ENCODE peak calls at places on chromosome 4, in nine cellular contexts. One of them, this sample, is unnamed.
A peak's percentile ranks its signal among the peaks of the same experiment; 100 is the strongest.

GRCh38 chr4:127249066-127249766 is 383.5 kb upstream of the INTU start:
- DNase-seq in BE2C: no peak
- DNase-seq in body of pancreas: no peak
- DNase-seq in IMR-90: peak; percentile 54
- DNase-seq in pancreas: no peak
- DNase-seq in bronchial epithelial cell: peak; percentile 5
- DNase-seq in SK-N-SH: no peak
- DNase-seq in esophagus squamous epithelium: no peak
- DNase-seq in GM12878: no peak
- DNase-seq in this sample: no peak

GRCh38 chr4:103915224-103915869 is 195.6 kb upstream of the TACR3 start:
- DNase-seq in body of pancreas: no peak
- DNase-seq in GM12878: peak; percentile 16
- DNase-seq in IMR-90: no peak
- DNase-seq in bronchial epithelial cell: peak; percentile 29
- DNase-seq in BE2C: no peak
- DNase-seq in esophagus squamous epithelium: no peak
- DNase-seq in pancreas: no peak
- DNase-seq in SK-N-SH: peak; percentile 6
- DNase-seq in this sample: no peak

GRCh38 chr4:137156054-137156453 is 376.2 kb downstream of the PCDH18 start:
- DNase-seq in body of pancreas: no peak
- DNase-seq in IMR-90: peak; percentile 69
- DNase-seq in pancreas: no peak
- DNase-seq in BE2C: no peak
- DNase-seq in GM12878: no peak
- DNase-seq in bronchial epithelial cell: peak; percentile 30
- DNase-seq in esophagus squamous epithelium: no peak
- DNase-seq in SK-N-SH: no peak
- DNase-seq in this sample: no peak

GRCh38 chr4:159349332-159349731 is 246.5 kb downstream of the RAPGEF2 start:
- DNase-seq in body of pancreas: no peak
- DNase-seq in GM12878: no peak
- DNase-seq in SK-N-SH: no peak
- DNase-seq in pancreas: no peak
- DNase-seq in BE2C: no peak
- DNase-seq in IMR-90: no peak
- DNase-seq in esophagus squamous epithelium: no peak
- DNase-seq in bronchial epithelial cell: no peak
- DNase-seq in this sample: no peak

GRCh38 chr4:77845400-77845799 is 17.2 kb upstream of the MRPL1 start:
- DNase-seq in IMR-90: peak; percentile 13
- DNase-seq in BE2C: no peak
- DNase-seq in esophagus squamous epithelium: no peak
- DNase-seq in pancreas: no peak
- DNase-seq in body of pancreas: no peak
- DNase-seq in bronchial epithelial cell: no peak
- DNase-seq in GM12878: no peak
- DNase-seq in SK-N-SH: no peak
- DNase-seq in this sample: no peak

GRCh38 chr4:39042365-39042764 is 10.2 kb upstream of the TMEM156 start:
- DNase-seq in GM12878: no peak
- DNase-seq in pancreas: no peak
- DNase-seq in BE2C: no peak
- DNase-seq in SK-N-SH: no peak
- DNase-seq in IMR-90: peak; percentile 34
- DNase-seq in bronchial epithelial cell: no peak
- DNase-seq in body of pancreas: no peak
- DNase-seq in esophagus squamous epithelium: no peak
- DNase-seq in this sample: no peak

GRCh38 chr4:67550491-67551256 is 5.4 kb upstream of the CENPC start:
- DNase-seq in bronchial epithelial cell: no peak
- DNase-seq in SK-N-SH: no peak
- DNase-seq in body of pancreas: no peak
- DNase-seq in GM12878: no peak
- DNase-seq in esophagus squamous epithelium: no peak
- DNase-seq in BE2C: no peak
- DNase-seq in pancreas: no peak
- DNase-seq in IMR-90: no peak
- DNase-seq in this sample: no peak

GRCh38 chr4:105474110-105474518 is 252 bp upstream of the PPA2 start:
- DNase-seq in esophagus squamous epithelium: no peak
- DNase-seq in GM12878: no peak
- DNase-seq in bronchial epithelial cell: peak; percentile 65
- DNase-seq in body of pancreas: peak; percentile 89
- DNase-seq in SK-N-SH: no peak
- DNase-seq in pancreas: peak; percentile 83
- DNase-seq in BE2C: no peak
- DNase-seq in IMR-90: peak; percentile 77
- DNase-seq in this sample: no peak

GRCh38 chr4:171170671-171171070 is 642.5 kb upstream of the GALNTL6 start:
- DNase-seq in SK-N-SH: no peak
- DNase-seq in pancreas: no peak
- DNase-seq in BE2C: no peak
- DNase-seq in body of pancreas: no peak
- DNase-seq in bronchial epithelial cell: no peak
- DNase-seq in GM12878: no peak
- DNase-seq in IMR-90: no peak
- DNase-seq in esophagus squamous epithelium: no peak
- DNase-seq in this sample: no peak

GRCh38 chr4:8540072-8540471 is 40.1 kb upstream of the GPR78 start:
- DNase-seq in esophagus squamous epithelium: no peak
- DNase-seq in SK-N-SH: no peak
- DNase-seq in body of pancreas: no peak
- DNase-seq in bronchial epithelial cell: peak; percentile 4
- DNase-seq in IMR-90: no peak
- DNase-seq in pancreas: no peak
- DNase-seq in GM12878: peak; percentile 28
- DNase-seq in BE2C: no peak
- DNase-seq in this sample: no peak

GRCh38 chr4:11218692-11219091 is 210.0 kb downstream of the HS3ST1 start:
- DNase-seq in IMR-90: no peak
- DNase-seq in BE2C: no peak
- DNase-seq in bronchial epithelial cell: no peak
- DNase-seq in pancreas: no peak
- DNase-seq in SK-N-SH: no peak
- DNase-seq in GM12878: no peak
- DNase-seq in esophagus squamous epithelium: no peak
- DNase-seq in body of pancreas: no peak
- DNase-seq in this sample: no peak
- TF ChIP-seq CTCF in IMR-90: no peak
- TF ChIP-seq CTCF in BE2C: no peak
- TF ChIP-seq CTCF in bronchial epithelial cell: no peak
- TF ChIP-seq CTCF in pancreas: no peak
- TF ChIP-seq CTCF in SK-N-SH: no peak
- TF ChIP-seq CTCF in GM12878: peak; percentile 50
- TF ChIP-seq CTCF in esophagus squamous epithelium: no peak
- TF ChIP-seq CTCF in body of pancreas: no peak
- TF ChIP-seq CTCF in this sample: no peak

GRCh38 chr4:4226606-4227438 is at the start of gene OTOP1:
- DNase-seq in pancreas: no peak
- DNase-seq in esophagus squamous epithelium: no peak
- DNase-seq in GM12878: no peak
- DNase-seq in body of pancreas: no peak
- DNase-seq in BE2C: peak; percentile 9
- DNase-seq in SK-N-SH: peak; percentile 49
- DNase-seq in bronchial epithelial cell: no peak
- DNase-seq in IMR-90: no peak
- DNase-seq in this sample: no peak

GRCh38 chr4:4227510-4228355 is 1.0 kb upstream of the OTOP1 start:
- DNase-seq in IMR-90: no peak
- DNase-seq in SK-N-SH: peak; percentile 61
- DNase-seq in GM12878: no peak
- DNase-seq in bronchial epithelial cell: no peak
- DNase-seq in BE2C: peak; percentile 11
- DNase-seq in body of pancreas: no peak
- DNase-seq in pancreas: no peak
- DNase-seq in esophagus squamous epithelium: no peak
- DNase-seq in this sample: no peak

GRCh38 chr4:4225915-4226605 is 669 bp downstream of the OTOP1 start:
- DNase-seq in BE2C: peak; percentile 28
- DNase-seq in bronchial epithelial cell: no peak
- DNase-seq in pancreas: no peak
- DNase-seq in esophagus squamous epithelium: no peak
- DNase-seq in IMR-90: peak; percentile 2
- DNase-seq in body of pancreas: no peak
- DNase-seq in GM12878: no peak
- DNase-seq in SK-N-SH: peak; percentile 49
- DNase-seq in this sample: no peak

GRCh38 chr4:4233610-4234009 is 6.9 kb upstream of the OTOP1 start:
- DNase-seq in bronchial epithelial cell: no peak
- DNase-seq in GM12878: no peak
- DNase-seq in pancreas: no peak
- DNase-seq in esophagus squamous epithelium: no peak
- DNase-seq in IMR-90: no peak
- DNase-seq in body of pancreas: no peak
- DNase-seq in BE2C: no peak
- DNase-seq in SK-N-SH: no peak
- DNase-seq in this sample: no peak

DNA sequence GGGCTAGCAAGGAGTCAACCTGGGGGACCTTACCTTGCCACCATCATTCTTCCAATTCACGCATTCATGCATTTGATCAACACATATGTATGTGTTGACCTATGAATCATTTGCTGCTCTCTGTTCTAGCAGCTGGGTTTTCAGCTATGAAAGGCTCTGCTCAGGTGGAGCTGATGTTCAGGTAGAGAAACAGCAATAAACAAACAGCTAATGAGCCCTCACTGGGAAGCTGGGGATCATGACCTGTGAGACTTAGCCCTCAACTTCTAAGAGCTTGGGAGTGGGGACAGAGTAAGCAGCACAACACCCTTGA is 1.6 kb upstream of the OTOP1 start:
- DNase-seq in bronchial epithelial cell: no peak
- DNase-seq in SK-N-SH: no peak
- DNase-seq in BE2C: no peak
- DNase-seq in body of pancreas: no peak
- DNase-seq in pancreas: no peak
- DNase-seq in GM12878: no peak
- DNase-seq in esophagus squamous epithelium: no peak
- DNase-seq in IMR-90: no peak
- DNase-seq in this sample: no peak
- H3K27me3 ChIP-seq in bronchial epithelial cell: peaks cover 28% of the 10 kb centered on the region
- H3K27me3 ChIP-seq in SK-N-SH: peaks cover 37% of the 10 kb centered on the region
- H3K27me3 ChIP-seq in BE2C: peaks cover 30% of the 10 kb centered on the region
- H3K27me3 ChIP-seq in body of pancreas: no peaks in the 10 kb centered on the region
- H3K27me3 ChIP-seq in pancreas: no peaks in the 10 kb centered on the region
- H3K27me3 ChIP-seq in GM12878: no peaks in the 10 kb centered on the region
- H3K27me3 ChIP-seq in esophagus squamous epithelium: peaks cover 14% of the 10 kb centered on the region
- H3K27me3 ChIP-seq in IMR-90: peaks cover 42% of the 10 kb centered on the region
- H3K27me3 ChIP-seq in this sample: peaks cover 41% of the 10 kb centered on the region

GRCh38 chr4:80036306-80036705 is 36.7 kb downstream of the ANTXR2 start:
- DNase-seq in esophagus squamous epithelium: no peak
- DNase-seq in IMR-90: no peak
- DNase-seq in SK-N-SH: no peak
- DNase-seq in body of pancreas: no peak
- DNase-seq in bronchial epithelial cell: no peak
- DNase-seq in pancreas: no peak
- DNase-seq in GM12878: no peak
- DNase-seq in BE2C: no peak
- DNase-seq in this sample: no peak

GRCh38 chr4:80036949-80037348 is 36.1 kb downstream of the ANTXR2 start:
- DNase-seq in BE2C: no peak
- DNase-seq in IMR-90: peak; percentile 77
- DNase-seq in bronchial epithelial cell: no peak
- DNase-seq in body of pancreas: no peak
- DNase-seq in esophagus squamous epithelium: no peak
- DNase-seq in GM12878: no peak
- DNase-seq in pancreas: no peak
- DNase-seq in SK-N-SH: no peak
- DNase-seq in this sample: no peak

GRCh38 chr4:80033581-80033980 is 39.4 kb downstream of the ANTXR2 start:
- DNase-seq in BE2C: no peak
- DNase-seq in IMR-90: no peak
- DNase-seq in bronchial epithelial cell: no peak
- DNase-seq in body of pancreas: no peak
- DNase-seq in pancreas: no peak
- DNase-seq in SK-N-SH: no peak
- DNase-seq in GM12878: no peak
- DNase-seq in esophagus squamous epithelium: no peak
- DNase-seq in this sample: no peak

GRCh38 chr4:80035336-80035735 is 37.7 kb downstream of the ANTXR2 start:
- DNase-seq in esophagus squamous epithelium: no peak
- DNase-seq in body of pancreas: no peak
- DNase-seq in SK-N-SH: no peak
- DNase-seq in bronchial epithelial cell: no peak
- DNase-seq in GM12878: no peak
- DNase-seq in pancreas: no peak
- DNase-seq in BE2C: no peak
- DNase-seq in IMR-90: no peak
- DNase-seq in this sample: no peak

GRCh38 chr4:80037864-80038263 is 35.2 kb downstream of the ANTXR2 start:
- DNase-seq in bronchial epithelial cell: no peak
- DNase-seq in IMR-90: no peak
- DNase-seq in SK-N-SH: no peak
- DNase-seq in esophagus squamous epithelium: no peak
- DNase-seq in pancreas: no peak
- DNase-seq in body of pancreas: no peak
- DNase-seq in BE2C: no peak
- DNase-seq in GM12878: no peak
- DNase-seq in this sample: no peak
- H3K36me3 ChIP-seq in bronchial epithelial cell: no peaks in the 10 kb centered on the region
- H3K36me3 ChIP-seq in IMR-90: peaks cover 13% of the 10 kb centered on the region
- H3K36me3 ChIP-seq in SK-N-SH: peaks cover 73% of the 10 kb centered on the region
- H3K36me3 ChIP-seq in esophagus squamous epithelium: no peaks in the 10 kb centered on the region
- H3K36me3 ChIP-seq in pancreas: no peaks in the 10 kb centered on the region
- H3K36me3 ChIP-seq in body of pancreas: no peaks in the 10 kb centered on the region
- H3K36me3 ChIP-seq in BE2C: no peaks in the 10 kb centered on the region
- H3K36me3 ChIP-seq in GM12878: no peaks in the 10 kb centered on the region
- H3K36me3 ChIP-seq in this sample: no peaks in the 10 kb centered on the region

GRCh38 chr4:170026253-170026991 is at the start of gene MFAP3L:
- DNase-seq in IMR-90: peak; percentile 84
- DNase-seq in BE2C: peak; percentile 94
- DNase-seq in SK-N-SH: peak; percentile 98
- DNase-seq in pancreas: peak; percentile 85
- DNase-seq in bronchial epithelial cell: peak; percentile 71
- DNase-seq in esophagus squamous epithelium: peak; percentile 16
- DNase-seq in GM12878: no peak
- DNase-seq in body of pancreas: peak; percentile 89
- DNase-seq in this sample: peak; percentile 51
- TF ChIP-seq CTCF in IMR-90: peak; percentile 19
- TF ChIP-seq CTCF in BE2C: no peak
- TF ChIP-seq CTCF in SK-N-SH: no peak
- TF ChIP-seq CTCF in pancreas: no peak
- TF ChIP-seq CTCF in bronchial epithelial cell: no peak
- TF ChIP-seq CTCF in esophagus squamous epithelium: no peak
- TF ChIP-seq CTCF in GM12878: no peak
- TF ChIP-seq CTCF in body of pancreas: no peak
- TF ChIP-seq CTCF in this sample: no peak

GRCh38 chr4:829291-829690 is 3.4 kb upstream of the CPLX1 start:
- DNase-seq in BE2C: no peak
- DNase-seq in esophagus squamous epithelium: no peak
- DNase-seq in pancreas: no peak
- DNase-seq in GM12878: no peak
- DNase-seq in SK-N-SH: no peak
- DNase-seq in IMR-90: no peak
- DNase-seq in bronchial epithelial cell: no peak
- DNase-seq in body of pancreas: peak; percentile 4
- DNase-seq in this sample: no peak
- H3K27me3 ChIP-seq in BE2C: no peaks in the 10 kb centered on the region
- H3K27me3 ChIP-seq in esophagus squamous epithelium: peaks cover 14% of the 10 kb centered on the region
- H3K27me3 ChIP-seq in pancreas: peaks cover 12% of the 10 kb centered on the region
- H3K27me3 ChIP-seq in GM12878: peaks cover 3% of the 10 kb centered on the region
- H3K27me3 ChIP-seq in SK-N-SH: peaks cover 12% of the 10 kb centered on the region
- H3K27me3 ChIP-seq in IMR-90: peaks cover 57% of the 10 kb centered on the region
- H3K27me3 ChIP-seq in bronchial epithelial cell: peaks cover 26% of the 10 kb centered on the region
- H3K27me3 ChIP-seq in body of pancreas: no peaks in the 10 kb centered on the region
- H3K27me3 ChIP-seq in this sample: peaks cover 73% of the 10 kb centered on the region

GRCh38 chr4:183961772-183962171 is 56.7 kb downstream of the STOX2 start:
- DNase-seq in body of pancreas: no peak
- DNase-seq in bronchial epithelial cell: no peak
- DNase-seq in esophagus squamous epithelium: no peak
- DNase-seq in GM12878: no peak
- DNase-seq in BE2C: no peak
- DNase-seq in IMR-90: no peak
- DNase-seq in SK-N-SH: no peak
- DNase-seq in pancreas: no peak
- DNase-seq in this sample: no peak
- H3K36me3 ChIP-seq in body of pancreas: no peaks in the 10 kb centered on the region
- H3K36me3 ChIP-seq in bronchial epithelial cell: no peaks in the 10 kb centered on the region
- H3K36me3 ChIP-seq in esophagus squamous epithelium: no peaks in the 10 kb centered on the region
- H3K36me3 ChIP-seq in GM12878: no peaks in the 10 kb centered on the region
- H3K36me3 ChIP-seq in BE2C: no peaks in the 10 kb centered on the region
- H3K36me3 ChIP-seq in IMR-90: no peaks in the 10 kb centered on the region
- H3K36me3 ChIP-seq in SK-N-SH: no peaks in the 10 kb centered on the region
- H3K36me3 ChIP-seq in pancreas: no peaks in the 10 kb centered on the region
- H3K36me3 ChIP-seq in this sample: no peaks in the 10 kb centered on the region

This sample was measured in kidney epithelial cell.